ENCODE peak calls at places on chromosomes 13 and 19, in eight cellular contexts. N is amniotic epithelial cell; H is stimulated activated CD4-positive, alpha-beta T cell treated with anti-CD3 and anti-CD28 coated beads, Interleukin-15, amount 100 ng/mL, for 1 hour; F is iris pigment epithelial cell; M is WERI-Rb-1; U is glutamatergic neuron; V is Ammon's horn; I is NCI-H446 treated with DMSO at 0.1 percent for 48 hours. C is an unnamed sample.

GRCh38 chr13:39809466-39809865 is 154.0 kb downstream of the COG6 start:
- DNase-seq in U (no peak), F (no peak), I (no peak), H (no peak), N (no peak), M (no peak), V (no peak), C (no peak)

GRCh38 chr19:6767357-6768235 is at the start of gene SH2D3A:
- DNase-seq in V (peak), F (peak), H (peak), U (peak), M (peak), I (no peak), N (peak), C (no peak)

GRCh38 chr19:10299545-10300458 is 9.8 kb downstream of the ZGLP1 start:
- DNase-seq in N (no peak), U (no peak), H (no peak), I (no peak), V (peak), M (peak), F (no peak), C (peak)

GRCh38 chr19:46967578-46968018 is 52.0 kb upstream of the NPAS1 start:
- DNase-seq in M (no peak), I (no peak), N (no peak), V (no peak), U (no peak), H (no peak), F (no peak), C (no peak)

GRCh38 chr13:73072501-73072900 is 13.7 kb downstream of the KLF5 start:
- DNase-seq in M (no peak), F (no peak), N (no peak), U (no peak), H (no peak), I (no peak), V (no peak), C (no peak)

GRCh38 chr13:109151255-109151654 is 521.8 kb downstream of the MYO16 start:
- DNase-seq in M (no peak), F (peak), V (no peak), U (no peak), N (peak), H (no peak), I (no peak), C (no peak)

GRCh38 chr19:51131780-51132680 is 7.3 kb downstream of the SIGLEC9 start:
- DNase-seq in I (no peak), F (peak), V (no peak), H (no peak), M (peak), U (peak), N (peak), C (no peak)

GRCh38 chr19:38073806-38074685 is 150.0 kb downstream of the DPF1 start:
- DNase-seq in I (no peak), N (no peak), U (peak), H (no peak), F (no peak), V (peak), M (peak), C (peak)

GRCh38 chr19:33418461-33418860 is 45.0 kb downstream of the CEBPG start:
- DNase-seq in M (no peak), N (no peak), I (no peak), V (no peak), U (peak), H (no peak), F (no peak), C (no peak)

GRCh38 chr13:73056054-73056962 is 2.5 kb upstream of the KLF5 start:
- DNase-seq in M (no peak), F (peak), V (no peak), I (no peak), H (no peak), N (peak), U (no peak), C (no peak)

GRCh38 chr19:17243854-17244617 is 1.7 kb downstream of the NR2F6 start:
- DNase-seq in U (peak), N (no peak), F (no peak), V (no peak), H (no peak), I (no peak), M (peak), C (no peak)

GRCh38 chr13:80084086-80084676 is 256.7 kb downstream of the SPRY2 start:
- DNase-seq in F (peak), H (no peak), U (no peak), I (peak), V (no peak), M (no peak), N (peak), C (peak)

GRCh38 chr13:99870541-99870940 is 101.0 kb downstream of the ZIC5 start:
- DNase-seq in M (no peak), I (no peak), N (no peak), U (no peak), V (no peak), F (no peak), H (no peak), C (no peak)

GRCh38 chr13:93328943-93329342 is 102.3 kb downstream of the GPC6 start:
- DNase-seq in F (no peak), H (no peak), U (no peak), V (no peak), M (no peak), I (no peak), N (peak), C (no peak)

GRCh38 chr19:39524495-39524894 is 8.2 kb downstream of the EID2B start:
- DNase-seq in H (no peak), U (peak), F (no peak), I (no peak), N (no peak), M (peak), V (no peak), C (no peak)

GRCh38 chr13:80716610-80717081 is 375.7 kb upstream of the SPRY2 start:
- DNase-seq in H (no peak), I (no peak), F (peak), V (peak), U (peak), N (peak), M (no peak), C (no peak)

GRCh38 chr19:33515921-33516320 is 5.7 kb downstream of the PEPD start:
- DNase-seq in U (no peak), M (no peak), V (no peak), I (no peak), N (no peak), F (no peak), H (no peak), C (no peak)

GRCh38 chr13:25490236-25490635 is 118.5 kb downstream of the ATP8A2 start:
- DNase-seq in I (no peak), U (no peak), V (peak), M (no peak), N (no peak), F (no peak), H (no peak), C (no peak)

GRCh38 chr13:32125221-32125621 is 93.6 kb downstream of the FRY start:
- DNase-seq in U (no peak), H (no peak), F (peak), M (no peak), V (no peak), I (no peak), N (peak), C (no peak)

GRCh38 chr19:1469200-1469935 is 9.6 kb downstream of the C19orf25 start:
- DNase-seq in N (no peak), H (no peak), I (no peak), F (no peak), M (no peak), V (no peak), U (peak), C (no peak)

GRCh38 chr19:41548954-41549688 is 26.8 kb upstream of the CEACAM21 start:
- DNase-seq in H (no peak), N (no peak), V (peak), F (no peak), U (no peak), I (no peak), M (no peak), C (no peak)

GRCh38 chr13:74115138-74115537 is 19.1 kb downstream of the KLF12 start:
- DNase-seq in V (no peak), U (no peak), M (no peak), F (peak), H (no peak), N (peak), I (no peak), C (no peak)

GRCh38 chr19:3479177-3479818 is 1.0 kb downstream of the SMIM24 start:
- DNase-seq in U (no peak), V (no peak), H (no peak), M (peak), F (no peak), I (no peak), N (no peak), C (no peak)

C was measured in NCI-H1694.